ENCODE peak calls at places on chromosomes 4 and X, in six cellular contexts. P is K562, F is GM12878, U is HepG2, A is GM12891, C is H1. E is an unnamed sample.
A peak's percentile ranks its signal among the peaks of the same experiment; 100 is the strongest.

GRCh38 chrX:84735025-84735424 is 232.8 kb upstream of the HDX start:
- DNase-seq in P (no peak), F (no peak), U (peak; percentile 38), A (no peak), C (no peak), E (no peak)

GRCh38 chrX:39821011-39821708 is 276.6 kb downstream of the BCOR start:
- DNase-seq in P (no peak), F (no peak), U (no peak), A (no peak), C (no peak), E (peak; percentile 39)

GRCh38 chr4:83326546-83326945 is 8.1 kb downstream of the HPSE start:
- DNase-seq in P (no peak), F (no peak), U (no peak), A (no peak), C (no peak), E (no peak)

GRCh38 chr4:126113058-126113457 is 798.3 kb downstream of the FAT4 start:
- DNase-seq in P (no peak), F (no peak), U (no peak), A (no peak), C (no peak), E (no peak)

GRCh38 chrX:47148946-47149345 is 3.9 kb downstream of the RBM10 start:
- DNase-seq in P (no peak), F (no peak), U (no peak), A (no peak), C (no peak), E (no peak)

GRCh38 chrX:56120242-56120641 is 111.9 kb upstream of the KLF8 start:
- DNase-seq in P (no peak), F (no peak), U (no peak), A (no peak), C (no peak), E (no peak)

GRCh38 chr4:16120720-16121119 is 36.9 kb upstream of the PROM1 start:
- DNase-seq in P (no peak), F (no peak), U (no peak), A (no peak), C (no peak), E (no peak)

GRCh38 chr4:14726441-14727405 is 275.6 kb upstream of the CPEB2 start:
- DNase-seq in P (no peak), F (no peak), U (no peak), A (no peak), C (no peak), E (no peak)

GRCh38 chrX:79081895-79082512 is 62.5 kb upstream of the GPR174 start:
- DNase-seq in P (peak; percentile 18), F (peak; percentile 61), U (no peak), A (no peak), C (no peak), E (peak; percentile 2)

GRCh38 chrX:12065251-12065650 is 73.0 kb upstream of the FRMPD4 start:
- DNase-seq in P (peak; percentile 5), F (no peak), U (no peak), A (no peak), C (peak; percentile 3), E (no peak)

GRCh38 chr4:80197601-80198444 is 520 bp downstream of the PRDM8 start:
- DNase-seq in P (no peak), F (no peak), U (no peak), A (no peak), C (no peak), E (no peak)

GRCh38 chrX:130261494-130261893 is 7.2 kb downstream of the ZNF280C start:
- DNase-seq in P (no peak), F (no peak), U (no peak), A (no peak), C (no peak), E (no peak)

GRCh38 chrX:125710403-125711062 is 390.9 kb downstream of the TEX13C start:
- DNase-seq in P (no peak), F (no peak), U (no peak), A (no peak), C (no peak), E (no peak)

DNA sequence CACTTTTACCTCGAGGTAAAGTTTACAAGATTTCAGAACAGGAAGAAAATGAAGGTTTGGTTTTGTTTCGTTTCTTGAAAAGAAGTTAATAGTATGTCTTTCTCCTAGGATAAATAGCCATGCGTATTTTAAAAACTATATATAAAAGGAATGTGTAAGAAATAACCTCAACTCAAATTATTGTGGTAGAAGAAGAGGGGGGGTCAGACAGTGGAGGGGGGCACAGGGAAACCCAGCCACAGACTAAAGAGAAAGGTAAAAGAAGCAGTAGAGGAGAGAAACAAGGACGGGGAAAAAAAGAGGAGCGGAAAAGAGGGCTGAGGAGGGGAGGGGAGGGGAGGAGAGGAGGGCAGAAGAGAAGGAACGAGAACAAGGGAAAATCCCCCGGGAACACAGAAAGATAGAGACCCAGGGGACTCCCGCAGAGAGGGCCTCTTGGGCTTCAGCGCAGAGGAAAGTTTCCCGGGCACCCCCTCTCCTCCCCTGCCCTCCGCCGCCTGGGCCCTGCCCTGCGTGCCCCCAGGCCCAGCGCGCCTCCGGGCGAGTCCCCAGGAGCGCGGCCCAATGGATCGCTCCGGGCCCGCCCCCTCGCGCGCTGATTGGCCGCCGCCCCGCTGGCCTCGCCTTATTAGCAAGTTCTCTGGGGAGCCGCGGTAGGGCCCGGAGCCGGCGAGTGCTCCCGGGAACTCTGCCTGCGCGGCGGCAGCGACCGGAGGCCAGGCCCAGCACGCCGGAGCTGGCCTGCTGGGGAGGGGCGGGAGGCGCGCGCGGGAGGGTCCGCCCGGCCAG is at the start of gene MSX1:
- DNase-seq in P (peak; percentile 91), F (no peak), U (peak; percentile 81), A (no peak), C (peak; percentile 79), E (peak; percentile 88)
- TF ChIP-seq POLR2A in P (peak; percentile 54), F (peak; percentile 72), U (peak; percentile 96), A (no peak), C (no peak), E (peak; percentile 51)

DNA sequence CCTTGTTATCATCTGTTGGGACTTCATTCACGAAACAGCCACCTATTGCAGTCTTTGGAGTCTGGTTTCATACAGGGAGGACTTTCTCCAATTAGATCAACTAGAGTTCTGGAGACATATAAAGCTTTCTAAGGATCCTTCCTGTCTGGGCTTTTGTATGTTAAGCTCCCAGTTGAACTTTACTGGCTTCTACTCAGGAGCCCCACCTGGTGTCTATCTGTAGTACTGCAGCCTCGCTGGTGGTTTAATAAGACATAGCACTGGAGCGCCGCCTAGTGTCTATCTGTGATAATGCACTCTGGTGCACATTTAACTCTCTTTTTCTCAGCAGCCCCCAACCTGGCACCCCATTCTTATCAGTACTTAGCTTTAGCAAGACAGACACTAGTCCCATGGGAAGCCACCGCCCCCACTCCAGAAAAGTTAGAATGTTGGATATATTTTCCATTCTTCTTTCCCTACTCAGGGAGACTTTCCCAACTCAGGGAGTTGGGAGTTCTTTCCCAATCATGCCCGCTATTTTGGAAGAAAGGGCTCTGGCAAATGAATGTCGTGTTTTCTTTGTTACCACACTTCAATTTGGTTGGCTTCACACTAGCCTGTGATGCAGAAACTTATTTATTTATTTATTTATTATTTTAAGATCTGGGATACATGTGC is 36.9 kb upstream of the SYTL4 start:
- DNase-seq in P (peak; percentile 80), F (peak; percentile 34), U (peak; percentile 49), A (peak; percentile 1), C (peak; percentile 23), E (peak; percentile 18)
- TF ChIP-seq POLR2AphosphoS5 in P (no peak), F (no peak), U (no peak), A (no peak), C (no peak), E (no peak)

GRCh38 chr4:74109894-74110605 is 11.1 kb upstream of the CXCL2 start:
- DNase-seq in P (no peak), F (no peak), U (no peak), A (no peak), C (no peak), E (no peak)

GRCh38 chr4:74108457-74109115 is 9.6 kb upstream of the CXCL2 start:
- DNase-seq in P (no peak), F (no peak), U (no peak), A (no peak), C (no peak), E (no peak)

GRCh38 chr4:74111576-74111975 is 12.6 kb upstream of the CXCL2 start:
- DNase-seq in P (no peak), F (no peak), U (no peak), A (no peak), C (no peak), E (no peak)

GRCh38 chr4:74110670-74111069 is 11.7 kb upstream of the CXCL2 start:
- DNase-seq in P (no peak), F (no peak), U (no peak), A (no peak), C (no peak), E (no peak)

GRCh38 chr4:74109116-74109791 is 10.3 kb upstream of the CXCL2 start:
- DNase-seq in P (peak; percentile 45), F (no peak), U (no peak), A (no peak), C (peak; percentile 21), E (no peak)
- TF ChIP-seq TAF1 in P (no peak), F (no peak), U (no peak), A (no peak), C (no peak), E (no peak)

GRCh38 chr4:56655209-56655626 is 25.9 kb downstream of the HOPX start:
- DNase-seq in P (no peak), F (no peak), U (no peak), A (no peak), C (peak; percentile 25), E (peak; percentile 15)
- TF ChIP-seq POLR2A in P (no peak), F (no peak), U (no peak), A (no peak), C (no peak), E (no peak)

GRCh38 chrX:69948398-69948797 is 101.3 kb downstream of the AWAT2 start:
- DNase-seq in P (no peak), F (no peak), U (no peak), A (no peak), C (no peak), E (no peak)
- TF ChIP-seq POLR2AphosphoS5 in P (no peak), F (no peak), U (no peak), A (no peak), C (no peak), E (no peak)

DNA sequence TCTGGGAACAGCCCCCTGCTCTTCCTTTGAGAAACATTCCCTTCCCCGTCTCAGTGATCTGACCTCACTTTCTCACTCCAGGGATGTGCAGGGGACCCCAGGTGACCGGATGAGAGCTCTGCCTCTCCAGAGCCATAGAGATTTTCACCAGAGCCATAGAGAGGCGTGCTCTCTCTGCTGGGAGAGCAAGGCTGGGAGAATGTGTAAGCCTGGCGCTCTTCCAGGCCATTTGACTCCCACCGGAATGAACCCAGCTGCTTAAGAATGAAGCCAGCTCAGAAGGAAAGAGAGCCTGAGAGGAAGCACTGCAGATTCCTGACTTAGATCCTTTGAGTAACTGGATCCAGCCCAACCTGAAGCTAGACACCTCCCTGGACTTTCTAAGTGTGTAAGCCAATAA is 106.4 kb downstream of the DHX15 start:
- DNase-seq in P (no peak), F (no peak), U (no peak), A (no peak), C (no peak), E (no peak)
- TF ChIP-seq TAF1 in P (no peak), F (no peak), U (no peak), A (no peak), C (no peak), E (no peak)